ENCODE peak calls at places on chromosomes 2 and 18, in seven cellular contexts. One of them, this sample, is unnamed.
A peak's percentile ranks its signal among the peaks of the same experiment; 100 is the strongest.

GRCh38 chr18:63177822-63178525 is 141.6 kb downstream of the BCL2 start:
- DNase-seq in mammary epithelial cell: no peak
- DNase-seq in right lobe of liver: no peak
- DNase-seq in keratinocyte: no peak
- DNase-seq in tibial nerve: no peak
- DNase-seq in left ventricle myocardium inferior: no peak
- DNase-seq in neural progenitor cell: no peak
- DNase-seq in this sample: no peak

GRCh38 chr2:152544626-152545025 is 172.6 kb downstream of the PRPF40A start:
- DNase-seq in keratinocyte: no peak
- DNase-seq in left ventricle myocardium inferior: no peak
- DNase-seq in neural progenitor cell: no peak
- DNase-seq in tibial nerve: no peak
- DNase-seq in right lobe of liver: no peak
- DNase-seq in mammary epithelial cell: no peak
- DNase-seq in this sample: no peak

GRCh38 chr2:86628091-86628522 is 4.4 kb upstream of the RNF103 start:
- DNase-seq in mammary epithelial cell: no peak
- DNase-seq in tibial nerve: no peak
- DNase-seq in neural progenitor cell: no peak
- DNase-seq in right lobe of liver: peak; percentile 70
- DNase-seq in left ventricle myocardium inferior: no peak
- DNase-seq in keratinocyte: no peak
- DNase-seq in this sample: no peak

GRCh38 chr18:61824733-61825363 is 68.0 kb downstream of the RNF152 start:
- DNase-seq in neural progenitor cell: no peak
- DNase-seq in mammary epithelial cell: peak; percentile 13
- DNase-seq in keratinocyte: no peak
- DNase-seq in tibial nerve: no peak
- DNase-seq in right lobe of liver: no peak
- DNase-seq in left ventricle myocardium inferior: no peak
- DNase-seq in this sample: no peak

GRCh38 chr2:81266106-81266505 is 961.6 kb upstream of the LRRTM1 start:
- DNase-seq in right lobe of liver: no peak
- DNase-seq in left ventricle myocardium inferior: no peak
- DNase-seq in tibial nerve: no peak
- DNase-seq in keratinocyte: no peak
- DNase-seq in mammary epithelial cell: no peak
- DNase-seq in neural progenitor cell: peak; percentile 46
- DNase-seq in this sample: no peak

GRCh38 chr2:54936766-54937165 is 113.5 kb downstream of the RTN4 start:
- DNase-seq in tibial nerve: no peak
- DNase-seq in mammary epithelial cell: peak; percentile 64
- DNase-seq in right lobe of liver: no peak
- DNase-seq in keratinocyte: no peak
- DNase-seq in left ventricle myocardium inferior: no peak
- DNase-seq in neural progenitor cell: no peak
- DNase-seq in this sample: no peak

GRCh38 chr2:109612991-109613921 is 510 bp downstream of the SEPTIN10 start:
- DNase-seq in right lobe of liver: peak; percentile 72
- DNase-seq in keratinocyte: no peak
- DNase-seq in left ventricle myocardium inferior: peak; percentile 74
- DNase-seq in neural progenitor cell: peak; percentile 78
- DNase-seq in mammary epithelial cell: peak; percentile 59
- DNase-seq in tibial nerve: peak; percentile 38
- DNase-seq in this sample: peak; percentile 80

GRCh38 chr2:127174176-127174575 is 45.9 kb downstream of the CYP27C1 start:
- DNase-seq in neural progenitor cell: peak; percentile 44
- DNase-seq in tibial nerve: no peak
- DNase-seq in mammary epithelial cell: no peak
- DNase-seq in left ventricle myocardium inferior: no peak
- DNase-seq in right lobe of liver: no peak
- DNase-seq in keratinocyte: no peak
- DNase-seq in this sample: no peak

GRCh38 chr18:48405108-48405507 is 4.1 kb downstream of the ZBTB7C start:
- DNase-seq in keratinocyte: no peak
- DNase-seq in right lobe of liver: no peak
- DNase-seq in tibial nerve: no peak
- DNase-seq in left ventricle myocardium inferior: no peak
- DNase-seq in neural progenitor cell: no peak
- DNase-seq in mammary epithelial cell: peak; percentile 75
- DNase-seq in this sample: no peak

GRCh38 chr2:224506494-224506893 is 78.7 kb downstream of the CUL3 start:
- DNase-seq in right lobe of liver: no peak
- DNase-seq in left ventricle myocardium inferior: no peak
- DNase-seq in keratinocyte: no peak
- DNase-seq in neural progenitor cell: no peak
- DNase-seq in tibial nerve: no peak
- DNase-seq in mammary epithelial cell: no peak
- DNase-seq in this sample: no peak

GRCh38 chr2:230798769-230799399 is 65.9 kb upstream of the ITM2C start:
- DNase-seq in right lobe of liver: no peak
- DNase-seq in mammary epithelial cell: peak; percentile 51
- DNase-seq in left ventricle myocardium inferior: no peak
- DNase-seq in neural progenitor cell: peak; percentile 63
- DNase-seq in tibial nerve: peak; percentile 48
- DNase-seq in keratinocyte: no peak
- DNase-seq in this sample: no peak
- H3K36me3 ChIP-seq in right lobe of liver: peaks cover under 1% of the 10 kb centered on the region
- H3K36me3 ChIP-seq in mammary epithelial cell: peaks cover 22% of the 10 kb centered on the region
- H3K36me3 ChIP-seq in left ventricle myocardium inferior: peaks cover 22% of the 10 kb centered on the region
- H3K36me3 ChIP-seq in neural progenitor cell: peaks cover 3% of the 10 kb centered on the region
- H3K36me3 ChIP-seq in tibial nerve: no peaks in the 10 kb centered on the region
- H3K36me3 ChIP-seq in keratinocyte: peaks cover 13% of the 10 kb centered on the region
- H3K36me3 ChIP-seq in this sample: peaks cover 33% of the 10 kb centered on the region

GRCh38 chr2:216695401-216695821 is at the start of gene IGFBP5:
- DNase-seq in neural progenitor cell: peak; percentile 94
- DNase-seq in right lobe of liver: peak; percentile 68
- DNase-seq in keratinocyte: no peak
- DNase-seq in left ventricle myocardium inferior: peak; percentile 92
- DNase-seq in mammary epithelial cell: no peak
- DNase-seq in tibial nerve: peak; percentile 91
- DNase-seq in this sample: peak; percentile 69
- TF ChIP-seq CTCF in neural progenitor cell: peak; percentile 53
- TF ChIP-seq CTCF in right lobe of liver: no peak
- TF ChIP-seq CTCF in keratinocyte: no peak
- TF ChIP-seq CTCF in left ventricle myocardium inferior: peak; percentile 23
- TF ChIP-seq CTCF in mammary epithelial cell: no peak
- TF ChIP-seq CTCF in tibial nerve: no peak
- TF ChIP-seq CTCF in this sample: no peak

DNA sequence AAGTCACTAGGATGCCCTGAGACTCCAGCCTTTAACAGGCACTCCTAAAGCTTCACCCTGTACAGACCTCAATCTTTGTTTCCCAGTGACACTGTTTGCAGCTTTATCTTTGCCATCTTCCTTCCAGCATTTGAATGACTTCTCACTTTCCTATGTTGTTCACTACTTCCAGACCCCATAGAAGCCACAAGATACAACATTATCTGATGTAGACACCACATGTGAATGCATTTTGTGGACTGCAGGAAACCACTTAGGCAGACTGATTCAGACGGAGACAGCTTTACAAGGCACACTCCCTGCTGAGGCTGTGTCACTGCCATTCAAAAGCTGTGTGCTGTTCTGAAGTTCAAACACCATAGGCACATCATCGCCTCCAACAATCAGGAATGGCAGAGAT is 67.3 kb upstream of the SPATS2L start:
- DNase-seq in keratinocyte: no peak
- DNase-seq in neural progenitor cell: no peak
- DNase-seq in left ventricle myocardium inferior: no peak
- DNase-seq in tibial nerve: no peak
- DNase-seq in right lobe of liver: no peak
- DNase-seq in mammary epithelial cell: peak; percentile 35
- DNase-seq in this sample: no peak
- H3K36me3 ChIP-seq in keratinocyte: no peaks in the 10 kb centered on the region
- H3K36me3 ChIP-seq in neural progenitor cell: no peaks in the 10 kb centered on the region
- H3K36me3 ChIP-seq in left ventricle myocardium inferior: no peaks in the 10 kb centered on the region
- H3K36me3 ChIP-seq in tibial nerve: no peaks in the 10 kb centered on the region
- H3K36me3 ChIP-seq in right lobe of liver: no peaks in the 10 kb centered on the region
- H3K36me3 ChIP-seq in mammary epithelial cell: no peaks in the 10 kb centered on the region
- H3K36me3 ChIP-seq in this sample: no peaks in the 10 kb centered on the region

GRCh38 chr2:501130-501529 is 176.1 kb downstream of the TMEM18 start:
- DNase-seq in right lobe of liver: no peak
- DNase-seq in mammary epithelial cell: no peak
- DNase-seq in neural progenitor cell: peak; percentile 46
- DNase-seq in tibial nerve: no peak
- DNase-seq in left ventricle myocardium inferior: no peak
- DNase-seq in keratinocyte: no peak
- DNase-seq in this sample: no peak
- TF ChIP-seq CTCF in right lobe of liver: no peak
- TF ChIP-seq CTCF in mammary epithelial cell: no peak
- TF ChIP-seq CTCF in neural progenitor cell: peak; percentile 37
- TF ChIP-seq CTCF in tibial nerve: no peak
- TF ChIP-seq CTCF in left ventricle myocardium inferior: no peak
- TF ChIP-seq CTCF in keratinocyte: no peak
- TF ChIP-seq CTCF in this sample: no peak

GRCh38 chr2:241629762-241630435 is 7.1 kb downstream of the THAP4 start:
- DNase-seq in left ventricle myocardium inferior: no peak
- DNase-seq in right lobe of liver: no peak
- DNase-seq in keratinocyte: no peak
- DNase-seq in mammary epithelial cell: no peak
- DNase-seq in neural progenitor cell: no peak
- DNase-seq in tibial nerve: no peak
- DNase-seq in this sample: no peak
- H3K36me3 ChIP-seq in left ventricle myocardium inferior: peaks cover 50% of the 10 kb centered on the region
- H3K36me3 ChIP-seq in right lobe of liver: peaks cover 6% of the 10 kb centered on the region
- H3K36me3 ChIP-seq in keratinocyte: peaks cover 22% of the 10 kb centered on the region
- H3K36me3 ChIP-seq in mammary epithelial cell: peaks cover 14% of the 10 kb centered on the region
- H3K36me3 ChIP-seq in neural progenitor cell: no peaks in the 10 kb centered on the region
- H3K36me3 ChIP-seq in tibial nerve: no peaks in the 10 kb centered on the region
- H3K36me3 ChIP-seq in this sample: peaks cover 41% of the 10 kb centered on the region

DNA sequence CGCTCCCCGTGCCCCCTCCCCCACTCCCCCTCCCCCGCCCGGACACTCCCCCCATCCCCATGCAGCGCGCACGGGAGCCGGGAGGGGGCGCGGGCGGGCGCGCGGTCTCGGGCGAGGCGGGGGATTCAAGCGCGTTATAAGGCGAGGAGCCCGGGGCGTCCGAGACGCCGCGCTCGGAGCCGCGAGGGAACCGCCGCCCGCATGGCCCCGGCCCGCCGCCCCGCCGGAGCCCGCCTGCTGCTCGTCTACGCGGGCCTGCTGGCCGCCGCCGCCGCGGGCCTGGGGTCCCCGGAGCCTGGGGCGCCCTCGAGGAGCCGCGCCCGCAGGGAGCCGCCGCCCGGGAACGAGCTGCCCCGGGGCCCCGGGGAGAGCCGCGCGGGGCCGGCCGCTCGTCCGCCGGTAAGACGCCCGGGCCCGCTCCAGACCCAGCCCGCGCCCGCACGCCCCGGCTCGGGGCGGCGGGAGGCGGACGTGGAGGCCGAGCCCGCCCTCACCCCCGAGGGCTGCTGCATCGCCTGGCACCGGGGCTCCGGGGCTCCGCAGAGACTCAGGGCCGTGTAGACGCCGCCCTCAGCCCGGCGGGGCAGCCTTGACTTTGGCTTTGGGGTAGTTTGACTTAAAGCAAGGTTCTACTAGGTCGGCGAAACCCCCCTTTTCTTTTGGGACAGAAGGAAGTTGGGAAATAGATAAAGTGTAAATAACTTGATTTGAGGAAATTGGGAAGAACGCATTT is at the start of gene ERFE:
- DNase-seq in neural progenitor cell: peak; percentile 88
- DNase-seq in mammary epithelial cell: no peak
- DNase-seq in tibial nerve: no peak
- DNase-seq in right lobe of liver: no peak
- DNase-seq in left ventricle myocardium inferior: peak; percentile 20
- DNase-seq in keratinocyte: no peak
- DNase-seq in this sample: peak; percentile 65
- TF ChIP-seq CTCF in neural progenitor cell: peak; percentile 59
- TF ChIP-seq CTCF in mammary epithelial cell: no peak
- TF ChIP-seq CTCF in tibial nerve: peak; percentile 45
- TF ChIP-seq CTCF in right lobe of liver: peak; percentile 51
- TF ChIP-seq CTCF in left ventricle myocardium inferior: peak; percentile 60
- TF ChIP-seq CTCF in keratinocyte: peak; percentile 61
- TF ChIP-seq CTCF in this sample: peak; percentile 40